ENCODE peak calls at places on chromosomes 1 and 21, in six cellular contexts. L is AG10803, J is astrocyte of the spinal cord, C is bronchial epithelial cell, U is upper lobe of right lung, A is mucosa of descending colon. Y is an unnamed sample.

GRCh38 chr1:202143011-202143767 is 1.3 kb downstream of the ARL8A start:
- DNase-seq in L (no peak), C (no peak), J (no peak), U (no peak), A (peak), Y (peak)

GRCh38 chr1:235343726-235344125 is 15.4 kb downstream of the GGPS1 start:
- DNase-seq in C (no peak), A (no peak), L (no peak), J (no peak), U (no peak), Y (no peak)

GRCh38 chr1:170085089-170085488 is 10.6 kb upstream of the KIFAP3 start:
- DNase-seq in L (no peak), J (no peak), U (no peak), A (no peak), C (peak), Y (no peak)

GRCh38 chr21:43307677-43308070 is 119.3 kb downstream of the SIK1 start:
- DNase-seq in C (no peak), L (no peak), A (no peak), U (no peak), J (no peak), Y (no peak)

GRCh38 chr1:227886993-227887696 is 60.6 kb downstream of the WNT9A start:
- DNase-seq in U (peak), J (peak), A (peak), C (no peak), L (peak), Y (peak)

GRCh38 chr1:175725684-175726083 is 17.7 kb downstream of the TNR start:
- DNase-seq in U (no peak), J (peak), L (no peak), C (peak), A (no peak), Y (peak)

GRCh38 chr1:2474933-2475371 is 1.1 kb upstream of the PLCH2 start:
- DNase-seq in C (no peak), L (no peak), J (no peak), U (no peak), A (no peak), Y (no peak)

GRCh38 chr1:202101182-202101581 is 21.5 kb upstream of the GPR37L1 start:
- DNase-seq in C (no peak), J (no peak), A (peak), L (no peak), U (no peak), Y (no peak)

GRCh38 chr1:1996207-1996651 is 7.4 kb downstream of the CFAP74 start:
- DNase-seq in A (no peak), C (no peak), U (no peak), L (peak), J (no peak), Y (no peak)

GRCh38 chr1:103459385-103459784 is 66.1 kb upstream of the RNPC3 start:
- DNase-seq in J (no peak), C (peak), A (no peak), L (peak), U (no peak), Y (no peak)

GRCh38 chr1:39128959-39129358 is 75.5 kb upstream of the MACF1 start:
- DNase-seq in L (no peak), A (peak), C (peak), U (peak), J (no peak), Y (no peak)

GRCh38 chr1:92975551-92976232 is 14.4 kb upstream of the DIPK1A start:
- DNase-seq in A (no peak), L (no peak), C (no peak), U (no peak), J (no peak), Y (peak)

GRCh38 chr1:87284456-87285240 is 44.0 kb upstream of the LMO4 start:
- DNase-seq in A (no peak), L (no peak), J (no peak), U (no peak), C (no peak), Y (no peak)

GRCh38 chr1:107704911-107705310 is 260.1 kb downstream of the VAV3 start:
- DNase-seq in U (no peak), L (peak), C (peak), J (peak), A (no peak), Y (no peak)

GRCh38 chr1:169161512-169162194 is 55.2 kb downstream of the ATP1B1 start:
- DNase-seq in U (no peak), A (no peak), C (peak), J (peak), L (no peak), Y (no peak)

GRCh38 chr21:46126321-46127238 is 28.7 kb downstream of the COL6A2 start:
- DNase-seq in C (no peak), U (peak), A (peak), J (no peak), L (no peak), Y (no peak)

GRCh38 chr1:157154291-157154690 is 16.1 kb upstream of the ETV3 start:
- DNase-seq in C (no peak), L (no peak), A (no peak), J (no peak), U (no peak), Y (no peak)

GRCh38 chr21:45323487-45324380 is 36.0 kb upstream of the POFUT2 start:
- DNase-seq in U (peak), A (peak), J (no peak), C (no peak), L (peak), Y (no peak)

GRCh38 chr1:43885311-43885801 is 48.2 kb upstream of the ARTN start:
- DNase-seq in U (no peak), J (no peak), C (peak), A (peak), L (no peak), Y (no peak)

GRCh38 chr1:77220687-77221463 is 1.6 kb upstream of the PIGK start:
- DNase-seq in C (peak), L (peak), U (no peak), J (peak), A (no peak), Y (no peak)

GRCh38 chr1:38005195-38006007 is at the start of gene FHL3:
- DNase-seq in J (peak), C (no peak), L (peak), A (peak), U (peak), Y (peak)

GRCh38 chr1:53266038-53266437 is 27.7 kb upstream of the MAGOH start:
- DNase-seq in L (no peak), U (no peak), C (peak), A (no peak), J (no peak), Y (no peak)
- TF ChIP-seq CTCF in L (peak), U (no peak), C (peak), A (no peak), J (peak), Y (peak)

GRCh38 chr1:41038110-41038509 is 16.6 kb upstream of the SLFNL1 start:
- DNase-seq in U (no peak), C (no peak), A (no peak), L (no peak), J (no peak), Y (no peak)
- TF ChIP-seq CTCF in U (no peak), C (peak), A (no peak), L (peak), J (peak), Y (no peak)

GRCh38 chr1:32352831-32353383 is 9.4 kb downstream of the FAM229A start:
- DNase-seq in U (no peak), C (no peak), J (no peak), L (peak), A (no peak), Y (no peak)

GRCh38 chr1:32351077-32351858 is 11.0 kb downstream of the FAM229A start:
- DNase-seq in J (peak), C (peak), A (peak), U (peak), L (peak), Y (peak)

GRCh38 chr1:32353431-32353830 is 8.9 kb downstream of the FAM229A start:
- DNase-seq in A (no peak), J (no peak), C (no peak), L (no peak), U (no peak), Y (no peak)

GRCh38 chr1:32350785-32351076 is 11.6 kb downstream of the FAM229A start:
- DNase-seq in J (no peak), U (no peak), C (no peak), L (no peak), A (no peak), Y (no peak)

DNA sequence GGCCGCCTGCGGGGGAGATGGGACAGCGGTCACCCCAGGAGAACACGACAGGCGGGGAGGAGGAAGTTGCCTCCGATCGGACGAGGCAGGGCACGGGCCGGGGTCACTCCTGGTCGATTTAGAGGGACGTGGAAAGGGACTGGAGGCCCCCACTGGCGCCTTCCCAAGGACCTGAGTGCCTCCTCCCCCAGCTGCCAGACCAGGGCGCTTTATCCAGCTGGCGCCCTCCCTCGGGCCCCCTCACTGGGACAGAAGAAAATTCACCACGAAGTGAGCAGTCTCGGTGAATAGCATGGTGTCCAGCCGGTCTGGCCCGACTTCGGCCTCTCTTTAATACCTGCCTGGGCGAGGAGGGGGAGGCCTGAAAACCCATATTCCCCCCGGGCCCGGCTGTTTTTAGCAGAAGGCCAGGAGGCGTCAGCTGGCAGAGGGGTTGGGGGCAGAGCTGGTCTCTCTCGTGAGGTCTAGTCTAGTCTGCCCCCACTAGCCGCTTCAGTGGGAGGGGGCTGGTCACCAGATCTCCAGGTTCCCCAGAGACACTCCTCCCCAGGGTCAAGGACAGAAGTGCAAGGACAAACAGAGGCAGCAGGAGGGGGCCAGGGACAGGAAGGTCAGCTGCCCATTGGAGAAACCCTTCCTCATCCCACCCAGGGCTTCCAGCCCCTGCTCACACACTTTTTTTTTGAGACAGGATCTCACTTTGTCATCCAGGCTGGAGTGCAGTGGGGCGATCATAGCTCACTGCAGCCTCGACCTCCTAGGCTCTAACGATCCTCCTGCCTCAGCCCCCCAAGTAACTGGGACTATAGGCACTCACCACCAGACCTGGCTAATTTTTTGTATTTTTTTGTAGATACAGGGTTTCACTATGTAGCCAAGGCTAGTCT is 10.2 kb downstream of the FAM229A start:
- DNase-seq in C (no peak), U (no peak), L (peak), A (no peak), J (peak), Y (no peak)
- TF ChIP-seq CTCF in C (no peak), U (no peak), L (peak), A (no peak), J (no peak), Y (no peak)

DNA sequence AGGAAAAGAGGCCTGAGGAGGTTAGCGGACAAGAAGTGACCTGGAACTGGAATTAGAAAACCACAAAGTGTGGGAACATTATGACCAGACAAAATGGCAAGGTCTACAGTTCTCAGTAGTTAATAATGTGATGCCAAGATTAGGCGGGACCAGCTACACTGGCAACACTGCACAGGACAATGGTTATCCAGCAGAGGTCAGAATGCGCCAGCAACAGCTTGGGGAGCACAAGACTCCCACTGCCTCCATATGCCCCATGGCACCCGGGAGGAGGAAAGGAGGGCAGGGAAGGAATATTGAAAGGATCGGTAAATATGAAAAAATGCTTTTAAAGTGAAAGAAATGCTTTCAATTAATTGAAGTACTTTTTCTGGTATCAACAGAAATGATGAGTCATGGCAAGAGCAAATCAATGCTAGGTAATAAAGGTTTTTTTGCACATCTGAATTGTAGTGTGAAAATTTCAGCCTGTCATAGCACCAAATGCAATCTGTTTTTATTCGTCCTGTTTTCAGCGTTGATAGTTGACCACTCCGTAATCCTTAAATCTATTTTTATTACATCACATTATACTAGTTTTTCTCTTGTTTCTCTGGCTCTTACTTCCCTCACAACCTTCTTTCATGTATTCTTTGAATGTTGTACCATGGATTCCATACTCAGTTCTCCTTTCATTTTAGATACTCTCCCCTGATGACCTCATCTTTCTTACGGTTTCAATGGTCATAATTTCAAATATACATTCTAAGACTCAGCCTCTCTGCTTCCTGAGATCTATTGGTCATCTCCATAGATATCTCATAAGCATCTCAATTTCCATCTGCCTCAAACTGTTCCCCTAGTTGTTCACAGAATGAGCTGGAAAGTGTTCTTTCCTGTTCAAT is 30.7 kb downstream of the VCAM1 start:
- DNase-seq in A (no peak), J (no peak), U (no peak), C (no peak), L (no peak), Y (peak)
- TF ChIP-seq CTCF in A (no peak), J (no peak), U (no peak), C (no peak), L (no peak), Y (no peak)

GRCh38 chr1:99527545-99527944 is 118.4 kb upstream of the PALMD start:
- DNase-seq in J (no peak), L (no peak), U (no peak), A (no peak), C (no peak), Y (no peak)

GRCh38 chr1:99531578-99532570 is 114.0 kb upstream of the PALMD start:
- DNase-seq in L (no peak), A (no peak), C (no peak), J (no peak), U (no peak), Y (no peak)

GRCh38 chr1:99529002-99529401 is 116.9 kb upstream of the PALMD start:
- DNase-seq in J (no peak), L (no peak), A (no peak), C (no peak), U (no peak), Y (no peak)

GRCh38 chr1:99525313-99525712 is 120.6 kb upstream of the PALMD start:
- DNase-seq in C (no peak), A (no peak), J (no peak), U (no peak), L (peak), Y (no peak)

GRCh38 chr1:99527078-99527477 is 118.8 kb upstream of the PALMD start:
- DNase-seq in A (no peak), U (no peak), L (peak), C (peak), J (peak), Y (no peak)
- TF ChIP-seq CTCF in A (no peak), U (peak), L (peak), C (peak), J (peak), Y (no peak)

Y was measured in GM13976.